ENCODE peak calls at places on chromosomes 5 and 9, in ten cellular contexts. M, K, B, V, U, Z, A, D, I and P are unnamed samples.

GRCh38 chr9:117211280-117211679 is 203.6 kb downstream of the ASTN2 start:
- DNase-seq in M (no peak), K (no peak), B (no peak), V (no peak), U (no peak), Z (no peak), A (no peak), D (no peak), I (peak), P (no peak)

GRCh38 chr5:96821260-96821916 is 13.6 kb upstream of the ERAP1 start:
- DNase-seq in M (no peak), K (no peak), B (no peak), V (no peak), U (peak), Z (no peak), A (no peak), D (no peak), I (peak), P (no peak)

GRCh38 chr5:95857185-95857945 is 34.8 kb upstream of the GLRX start:
- DNase-seq in M (peak), K (peak), B (no peak), V (no peak), U (peak), Z (peak), A (no peak), D (peak), I (no peak), P (peak)

GRCh38 chr5:59158165-59158564 is 575.3 kb downstream of the RAB3C start:
- DNase-seq in M (peak), K (no peak), B (no peak), V (no peak), U (peak), Z (no peak), A (peak), D (no peak), I (no peak), P (no peak)

GRCh38 chr5:167952278-167952990 is 339.0 kb upstream of the WWC1 start:
- DNase-seq in M (no peak), K (no peak), B (peak), V (peak), U (no peak), Z (no peak), A (no peak), D (no peak), I (peak), P (no peak)

GRCh38 chr5:74977475-74977874 is 74.9 kb downstream of the GCNT4 start:
- DNase-seq in M (no peak), K (no peak), B (no peak), V (no peak), U (no peak), Z (no peak), A (no peak), D (no peak), I (no peak), P (no peak)

GRCh38 chr9:123339666-123340414 is 16.2 kb upstream of the CRB2 start:
- DNase-seq in M (no peak), K (no peak), B (no peak), V (no peak), U (no peak), Z (no peak), A (no peak), D (no peak), I (peak), P (no peak)

GRCh38 chr5:95718203-95718602 is 12.9 kb upstream of the RHOBTB3 start:
- DNase-seq in M (no peak), K (no peak), B (no peak), V (no peak), U (peak), Z (no peak), A (no peak), D (no peak), I (peak), P (no peak)

GRCh38 chr9:4574657-4575243 is 84.5 kb downstream of the SLC1A1 start:
- DNase-seq in M (no peak), K (no peak), B (no peak), V (no peak), U (no peak), Z (no peak), A (no peak), D (no peak), I (no peak), P (no peak)

GRCh38 chr5:113059232-113059805 is 82.7 kb downstream of the DCP2 start:
- DNase-seq in M (no peak), K (no peak), B (no peak), V (peak), U (peak), Z (no peak), A (no peak), D (peak), I (no peak), P (peak)

GRCh38 chr9:127664324-127664677 is 42.5 kb upstream of the CFAP157 start:
- DNase-seq in M (no peak), K (no peak), B (no peak), V (no peak), U (no peak), Z (no peak), A (no peak), D (no peak), I (no peak), P (no peak)

GRCh38 chr9:134353539-134353938 is 27.3 kb downstream of the RXRA start:
- DNase-seq in M (no peak), K (no peak), B (no peak), V (no peak), U (no peak), Z (no peak), A (no peak), D (no peak), I (no peak), P (no peak)

GRCh38 chr5:10663531-10664183 is 97.4 kb downstream of the DAP start:
- DNase-seq in M (no peak), K (peak), B (peak), V (peak), U (no peak), Z (no peak), A (no peak), D (no peak), I (peak), P (no peak)

GRCh38 chr5:36657563-36657995 is 51.2 kb downstream of the SLC1A3 start:
- DNase-seq in M (peak), K (peak), B (no peak), V (no peak), U (peak), Z (peak), A (peak), D (peak), I (no peak), P (no peak)

GRCh38 chr9:72292874-72293607 is 72.0 kb downstream of the ZFAND5 start:
- DNase-seq in M (peak), K (peak), B (no peak), V (no peak), U (peak), Z (no peak), A (peak), D (no peak), I (no peak), P (no peak)

GRCh38 chr5:154937186-154937717 is 759 bp downstream of the GEMIN5 start:
- DNase-seq in M (no peak), K (peak), B (no peak), V (peak), U (peak), Z (no peak), A (no peak), D (no peak), I (no peak), P (no peak)

GRCh38 chr5:74185599-74185998 is 454.9 kb downstream of the ENC1 start:
- DNase-seq in M (no peak), K (no peak), B (no peak), V (no peak), U (no peak), Z (no peak), A (no peak), D (no peak), I (no peak), P (no peak)

GRCh38 chr5:177472460-177473441 is 683 bp downstream of the DBN1 start:
- DNase-seq in M (no peak), K (peak), B (peak), V (peak), U (peak), Z (peak), A (no peak), D (peak), I (peak), P (no peak)

GRCh38 chr5:144183254-144183889 is 12.7 kb downstream of the KCTD16 start:
- DNase-seq in M (no peak), K (peak), B (peak), V (peak), U (peak), Z (no peak), A (peak), D (no peak), I (no peak), P (no peak)

GRCh38 chr5:80646926-80647325 is 7.5 kb upstream of the MSH3 start:
- DNase-seq in M (no peak), K (no peak), B (no peak), V (no peak), U (no peak), Z (no peak), A (no peak), D (no peak), I (no peak), P (no peak)

GRCh38 chr5:126939887-126940286 is 90.5 kb downstream of the MARCHF3 start:
- DNase-seq in M (no peak), K (no peak), B (no peak), V (no peak), U (no peak), Z (no peak), A (no peak), D (no peak), I (no peak), P (no peak)

GRCh38 chr9:93012998-93013855 is 45.3 kb upstream of the SUSD3 start:
- DNase-seq in M (no peak), K (no peak), B (peak), V (no peak), U (no peak), Z (peak), A (no peak), D (no peak), I (no peak), P (no peak)

GRCh38 chr5:122259995-122260394 is 52.0 kb upstream of the SNCAIP start:
- DNase-seq in M (peak), K (peak), B (no peak), V (no peak), U (peak), Z (no peak), A (peak), D (no peak), I (peak), P (no peak)

GRCh38 chr5:170571331-170571731 is 67.5 kb downstream of the KCNIP1 start:
- DNase-seq in M (peak), K (peak), B (no peak), V (no peak), U (peak), Z (no peak), A (peak), D (no peak), I (peak), P (no peak)

GRCh38 chr9:97907051-97907450 is 15.2 kb downstream of the TRMO start:
- DNase-seq in M (no peak), K (no peak), B (no peak), V (no peak), U (no peak), Z (no peak), A (no peak), D (no peak), I (no peak), P (no peak)

GRCh38 chr5:34919077-34919476 is 3.6 kb downstream of the BRIX1 start:
- DNase-seq in M (no peak), K (no peak), B (no peak), V (no peak), U (peak), Z (no peak), A (peak), D (no peak), I (peak), P (no peak)

GRCh38 chr5:39273314-39273954 is 54.1 kb upstream of the FYB1 start:
- DNase-seq in M (no peak), K (no peak), B (no peak), V (no peak), U (no peak), Z (no peak), A (no peak), D (no peak), I (no peak), P (no peak)

GRCh38 chr5:39270172-39270848 is 50.9 kb upstream of the FYB1 start:
- DNase-seq in M (no peak), K (no peak), B (no peak), V (no peak), U (no peak), Z (no peak), A (no peak), D (no peak), I (no peak), P (no peak)

GRCh38 chr5:39274388-39275085 is 55.2 kb upstream of the FYB1 start:
- DNase-seq in M (no peak), K (no peak), B (no peak), V (no peak), U (no peak), Z (no peak), A (no peak), D (no peak), I (no peak), P (no peak)
- H3K4me3 ChIP-seq in M (no peak), K (no peak), B (no peak), V (no peak), U (no peak), Z (no peak), A (no peak), D (peak), I (no peak), P (no peak)

GRCh38 chr5:31937703-31938102 is 236.4 kb downstream of the GOLPH3 start:
- DNase-seq in M (no peak), K (no peak), B (no peak), V (no peak), U (no peak), Z (no peak), A (no peak), D (no peak), I (no peak), P (no peak)

GRCh38 chr5:31939151-31939550 is 235.0 kb downstream of the GOLPH3 start:
- DNase-seq in M (no peak), K (no peak), B (no peak), V (no peak), U (peak), Z (no peak), A (no peak), D (peak), I (no peak), P (no peak)

GRCh38 chr5:31935702-31936347 is 238.3 kb downstream of the GOLPH3 start:
- DNase-seq in M (no peak), K (peak), B (no peak), V (no peak), U (no peak), Z (no peak), A (no peak), D (no peak), I (no peak), P (no peak)

GRCh38 chr5:31937226-31937625 is 236.9 kb downstream of the GOLPH3 start:
- DNase-seq in M (no peak), K (no peak), B (no peak), V (no peak), U (no peak), Z (no peak), A (no peak), D (no peak), I (no peak), P (no peak)

GRCh38 chr5:31936699-31937098 is 237.4 kb downstream of the GOLPH3 start:
- DNase-seq in M (no peak), K (no peak), B (no peak), V (no peak), U (no peak), Z (no peak), A (no peak), D (no peak), I (no peak), P (no peak)
- H3K4me3 ChIP-seq in M (no peak), K (no peak), B (no peak), V (no peak), U (no peak), Z (no peak), A (no peak), D (no peak), I (no peak), P (peak)

GRCh38 chr5:172791726-172792445 is 20.9 kb upstream of the DUSP1 start:
- DNase-seq in M (no peak), K (no peak), B (no peak), V (no peak), U (peak), Z (peak), A (no peak), D (no peak), I (no peak), P (no peak)
- H3K4me3 ChIP-seq in M (no peak), K (no peak), B (no peak), V (no peak), U (no peak), Z (no peak), A (no peak), D (no peak), I (no peak), P (no peak)

GRCh38 chr5:109922396-109922995 is 232.8 kb downstream of the MAN2A1 start:
- DNase-seq in M (no peak), K (no peak), B (no peak), V (no peak), U (no peak), Z (no peak), A (no peak), D (no peak), I (peak), P (no peak)
- H3K4me3 ChIP-seq in M (no peak), K (no peak), B (no peak), V (no peak), U (no peak), Z (no peak), A (no peak), D (no peak), I (no peak), P (no peak)